ENCODE peak calls at places on chromosomes 12 and 14, in six cellular contexts. I is HCT116, U is psoas muscle, B is endothelial cell of umbilical vein, G is esophagus squamous epithelium, M is body of pancreas. V is an unnamed sample.

GRCh38 chr14:89504602-89505320 is 87.7 kb upstream of the FOXN3 start:
- DNase-seq in U (no peak), B (no peak), G (no peak), I (no peak), M (no peak), V (peak; percentile 52)

GRCh38 chr14:24699052-24699451 is 65.1 kb upstream of the GZMB start:
- DNase-seq in G (no peak), B (no peak), M (no peak), I (no peak), U (no peak), V (no peak)

GRCh38 chr12:98741615-98742265 is 96.7 kb downstream of the APAF1 start:
- DNase-seq in U (no peak), I (no peak), G (no peak), M (no peak), B (no peak), V (no peak)

GRCh38 chr12:4850857-4851380 is 58.8 kb upstream of the KCNA1 start:
- DNase-seq in U (no peak), M (no peak), B (no peak), I (no peak), G (no peak), V (no peak)

GRCh38 chr12:132540436-132540835 is 50.5 kb downstream of the FBRSL1 start:
- DNase-seq in G (no peak), B (no peak), I (no peak), M (no peak), U (no peak), V (no peak)

GRCh38 chr14:50083467-50084337 is 32.7 kb downstream of the VCPKMT start:
- DNase-seq in I (no peak), B (no peak), U (no peak), M (no peak), G (no peak), V (no peak)

GRCh38 chr12:127165567-127166392 is 1101.2 kb upstream of the TMEM132C start:
- DNase-seq in M (peak; percentile 87), G (no peak), U (peak; percentile 84), I (peak; percentile 52), B (no peak), V (peak; percentile 81)

GRCh38 chr14:25400607-25401206 is 350.8 kb upstream of the STXBP6 start:
- DNase-seq in U (no peak), I (no peak), M (peak; percentile 61), G (no peak), B (peak; percentile 63), V (peak; percentile 60)

GRCh38 chr14:50344116-50344775 is 32.1 kb downstream of the DMAC2L start:
- DNase-seq in U (no peak), B (no peak), G (no peak), I (no peak), M (no peak), V (no peak)

GRCh38 chr12:68349921-68350606 is 17.9 kb upstream of the MDM1 start:
- DNase-seq in U (no peak), B (no peak), I (no peak), M (no peak), G (no peak), V (no peak)

GRCh38 chr14:46405095-46405494 is 246.5 kb downstream of the RPL10L start:
- DNase-seq in G (no peak), B (no peak), M (no peak), U (no peak), I (no peak), V (no peak)

GRCh38 chr12:57366315-57366714 is 64.5 kb downstream of the R3HDM2 start:
- DNase-seq in I (no peak), B (no peak), M (no peak), G (no peak), U (no peak), V (no peak)

GRCh38 chr14:100652739-100653138 is 65.5 kb upstream of the BEGAIN start:
- DNase-seq in M (no peak), I (no peak), U (no peak), B (no peak), G (no peak), V (no peak)

GRCh38 chr14:59358105-59358504 is 107.1 kb downstream of the GPR135 start:
- DNase-seq in U (peak; percentile 38), M (no peak), B (no peak), G (no peak), I (peak; percentile 24), V (peak; percentile 79)

GRCh38 chr12:111211910-111212757 is 156.8 kb downstream of the PHETA1 start:
- DNase-seq in M (no peak), G (no peak), B (no peak), U (no peak), I (no peak), V (peak; percentile 5)

GRCh38 chr14:101222362-101223090 is 319.0 kb upstream of the RTL1 start:
- DNase-seq in I (no peak), G (no peak), M (no peak), U (no peak), B (no peak), V (no peak)

GRCh38 chr14:99792551-99793212 is 531 bp upstream of the EML1 start:
- DNase-seq in M (peak; percentile 32), G (no peak), I (no peak), B (peak; percentile 47), U (peak; percentile 44), V (peak; percentile 23)

GRCh38 chr14:57461777-57462320 is 31.8 kb downstream of the CCDC198 start:
- DNase-seq in M (no peak), I (no peak), U (no peak), B (no peak), G (no peak), V (peak; percentile 45)

GRCh38 chr12:3727877-3728632 is 24.9 kb downstream of the CRACR2A start:
- DNase-seq in B (no peak), G (no peak), I (no peak), U (no peak), M (no peak), V (peak; percentile 90)

GRCh38 chr14:64388533-64389243 is 535 bp downstream of the MTHFD1 start:
- DNase-seq in U (peak; percentile 27), G (no peak), B (no peak), M (no peak), I (no peak), V (peak; percentile 32)

GRCh38 chr12:54294152-54294913 is 6.5 kb downstream of the NFE2 start:
- DNase-seq in G (no peak), U (peak; percentile 45), B (peak; percentile 53), M (peak; percentile 77), I (no peak), V (peak; percentile 37)

GRCh38 chr14:20093442-20093841 is 17.1 kb upstream of the OR4K17 start:
- DNase-seq in G (no peak), M (no peak), B (no peak), I (no peak), U (no peak), V (no peak)

GRCh38 chr12:132286912-132287311 is 42.5 kb downstream of the GALNT9 start:
- DNase-seq in B (no peak), M (no peak), G (no peak), U (peak; percentile 11), I (peak; percentile 75), V (peak; percentile 34)

GRCh38 chr14:31395119-31395518 is 25.2 kb downstream of the HEATR5A start:
- DNase-seq in M (no peak), U (no peak), I (no peak), G (no peak), B (no peak), V (no peak)

GRCh38 chr14:68157971-68158371 is 338.4 kb downstream of the RAD51B start:
- DNase-seq in U (no peak), M (no peak), G (no peak), B (no peak), I (no peak), V (no peak)

GRCh38 chr12:125246346-125246656 is 181.1 kb downstream of the AACS start:
- DNase-seq in U (no peak), B (no peak), M (no peak), G (no peak), I (no peak), V (no peak)

GRCh38 chr12:125249066-125249824 is 184.0 kb downstream of the AACS start:
- DNase-seq in G (no peak), I (no peak), B (no peak), U (no peak), M (no peak), V (no peak)

GRCh38 chr12:125245601-125246345 is 180.5 kb downstream of the AACS start:
- DNase-seq in I (no peak), B (no peak), M (no peak), U (no peak), G (no peak), V (no peak)

GRCh38 chr12:125247477-125247876 is 182.2 kb downstream of the AACS start:
- DNase-seq in M (no peak), B (no peak), I (no peak), U (no peak), G (no peak), V (no peak)

GRCh38 chr12:125249932-125250331 is 184.7 kb downstream of the AACS start:
- DNase-seq in G (no peak), M (no peak), U (no peak), I (no peak), B (no peak), V (no peak)
- H3K4me3 ChIP-seq in G (no peak overlapping the region), M (no peak overlapping the region), U (no peak overlapping the region), I (no peak overlapping the region), B (no peak overlapping the region), V (no peak overlapping the region)

GRCh38 chr12:85448548-85449139 is 168.6 kb downstream of the ALX1 start:
- DNase-seq in B (peak; percentile 42), I (no peak), U (no peak), G (no peak), M (no peak), V (peak; percentile 58)
- TF ChIP-seq CTCF in B (no peak), I (peak; percentile 50), U (no peak), G (peak; percentile 10), M (peak; percentile 39), V (peak; percentile 61)

GRCh38 chr14:71166434-71166833 is 259.2 kb downstream of the PCNX1 start:
- DNase-seq in B (peak; percentile 64), U (no peak), M (no peak), G (no peak), I (peak; percentile 8), V (peak; percentile 94)

GRCh38 chr14:71165650-71166049 is 258.4 kb downstream of the PCNX1 start:
- DNase-seq in B (no peak), U (no peak), G (no peak), I (no peak), M (no peak), V (no peak)

GRCh38 chr14:71169861-71170260 is 262.6 kb downstream of the PCNX1 start:
- DNase-seq in G (no peak), I (no peak), M (no peak), B (no peak), U (no peak), V (no peak)

GRCh38 chr14:71169028-71169427 is 261.8 kb downstream of the PCNX1 start:
- DNase-seq in I (no peak), M (no peak), B (no peak), U (no peak), G (no peak), V (no peak)

DNA sequence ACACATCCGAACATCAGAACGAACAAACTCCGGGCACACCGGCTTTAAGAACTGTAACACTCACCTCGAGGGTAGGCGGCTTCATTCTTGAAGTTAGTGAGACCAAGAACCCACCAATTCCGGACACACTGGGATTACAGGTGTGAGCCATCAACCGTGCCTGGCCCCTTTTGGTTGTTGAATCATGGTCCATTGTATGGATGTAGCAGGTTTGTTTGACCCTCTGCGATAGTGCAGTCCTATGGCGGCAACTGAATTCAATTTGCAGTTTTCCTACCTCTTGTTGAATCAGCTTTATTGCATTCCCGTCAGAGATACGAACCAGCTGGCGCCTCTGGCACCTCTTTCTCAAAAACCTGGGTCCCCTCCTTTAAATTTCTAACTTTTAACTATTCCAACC is 261.3 kb downstream of the PCNX1 start:
- DNase-seq in G (no peak), B (no peak), M (no peak), U (no peak), I (no peak), V (no peak)
- H3K4me3 ChIP-seq in G (no peak overlapping the region), B (no peak overlapping the region), M (no peak overlapping the region), U (no peak overlapping the region), I (no peak overlapping the region), V (no peak overlapping the region)

GRCh38 chr14:76101980-76102379 is 49.7 kb upstream of the GPATCH2L start:
- DNase-seq in M (no peak), I (no peak), G (no peak), U (no peak), B (no peak), V (no peak)
- TF ChIP-seq CTCF in M (no peak), I (peak; percentile 7), G (no peak), U (no peak), B (no peak), V (no peak)